ENCODE peak calls at places on chromosomes 3 and 15, in seven cellular contexts. Y is Calu3; J is endothelial cell; R is Panc1; U is activated CD8-positive, alpha-beta T cell treated with anti-CD3 and anti-CD28 coated beads for 36 hours; O is DND-41; L is kidney epithelial cell. A is an unnamed sample.

GRCh38 chr3:185365281-185366211 is 2.6 kb downstream of the MAP3K13 start:
- DNase-seq in U (no peak), R (no peak), L (no peak), Y (peak; percentile 79), O (no peak), J (no peak), A (no peak)

GRCh38 chr15:90031231-90031791 is 30.2 kb downstream of the ZNF710 start:
- DNase-seq in J (no peak), R (no peak), Y (no peak), O (peak; percentile 52), U (peak; percentile 37), L (no peak), A (peak; percentile 75)

GRCh38 chr15:57931570-57931969 is 133.9 kb downstream of the ALDH1A2 start:
- DNase-seq in Y (no peak), R (no peak), O (no peak), L (no peak), J (no peak), U (no peak), A (no peak)

GRCh38 chr3:12730511-12731234 is 28.4 kb downstream of the TMEM40 start:
- DNase-seq in L (no peak), O (no peak), J (no peak), Y (no peak), R (no peak), U (no peak), A (no peak)

GRCh38 chr15:65286069-65286703 is 497 bp downstream of the PARP16 start:
- DNase-seq in R (no peak), U (peak; percentile 45), L (no peak), Y (no peak), J (peak; percentile 43), O (peak; percentile 22), A (no peak)

GRCh38 chr3:113354307-113354706 is 87.0 kb downstream of the CFAP44 start:
- DNase-seq in J (no peak), R (no peak), L (no peak), Y (peak; percentile 5), U (no peak), O (no peak), A (no peak)

GRCh38 chr15:42092666-42093445 is 1.5 kb downstream of the PLA2G4D start:
- DNase-seq in J (no peak), O (no peak), R (no peak), Y (no peak), U (no peak), L (no peak), A (no peak)

GRCh38 chr15:88382482-88382983 is 84.7 kb downstream of the MRPL46 start:
- DNase-seq in L (peak; percentile 31), R (no peak), J (no peak), Y (no peak), O (no peak), U (no peak), A (no peak)

GRCh38 chr3:17355591-17355990 is 386.8 kb downstream of the TBC1D5 start:
- DNase-seq in L (no peak), Y (no peak), R (no peak), O (no peak), U (no peak), J (no peak), A (no peak)

GRCh38 chr3:143348486-143349327 is 229.1 kb downstream of the CHST2 start:
- DNase-seq in R (no peak), L (no peak), J (no peak), U (no peak), O (peak; percentile 58), Y (no peak), A (peak; percentile 39)

GRCh38 chr15:49438970-49439631 is 16.1 kb downstream of the FGF7 start:
- DNase-seq in R (no peak), U (no peak), O (no peak), Y (no peak), L (no peak), J (peak; percentile 5), A (peak; percentile 4)

GRCh38 chr3:29475854-29476253 is 195.0 kb downstream of the RBMS3 start:
- DNase-seq in R (no peak), J (no peak), L (no peak), U (no peak), O (no peak), Y (no peak), A (no peak)

GRCh38 chr15:78322724-78323395 is 17.3 kb upstream of the CRABP1 start:
- DNase-seq in O (no peak), U (no peak), J (no peak), Y (no peak), L (no peak), R (no peak), A (no peak)

GRCh38 chr15:101618056-101618455 is 34.1 kb downstream of the TM2D3 start:
- DNase-seq in R (no peak), O (no peak), J (no peak), L (no peak), U (no peak), Y (no peak), A (no peak)

GRCh38 chr3:30124435-30125390 is 481.7 kb upstream of the TGFBR2 start:
- DNase-seq in R (no peak), U (no peak), J (no peak), Y (no peak), O (no peak), L (peak; percentile 48), A (no peak)

GRCh38 chr15:57312323-57313133 is 63.8 kb upstream of the CGNL1 start:
- DNase-seq in J (no peak), L (no peak), R (no peak), U (no peak), Y (no peak), O (no peak), A (no peak)

DNA sequence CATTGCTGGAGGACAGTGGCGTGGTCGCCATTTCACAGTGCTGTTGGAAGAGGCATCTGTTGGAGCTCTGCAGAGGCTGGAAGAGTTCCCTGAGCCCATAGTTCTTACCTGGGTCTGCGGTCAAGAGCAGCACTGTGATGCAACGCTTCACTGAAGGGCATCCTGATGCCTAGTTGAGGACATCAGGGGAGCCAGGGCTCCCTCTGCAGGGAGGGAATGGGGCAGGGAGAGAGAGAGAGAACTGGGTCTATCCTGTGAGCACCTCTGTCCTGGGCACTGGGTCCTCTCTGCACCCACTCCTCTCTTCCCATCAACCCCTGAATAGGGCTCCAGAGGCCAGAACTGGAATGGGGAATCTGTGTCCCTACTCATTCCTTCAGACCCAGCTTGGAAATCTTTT is 23.9 kb upstream of the MOBP start:
- DNase-seq in L (no peak), O (no peak), U (no peak), Y (peak; percentile 9), R (no peak), J (no peak), A (no peak)
- TF ChIP-seq CTCF in L (peak; percentile 35), O (peak; percentile 24), U (no peak), Y (no peak), R (peak; percentile 29), J (no peak), A (no peak)

GRCh38 chr15:73968461-73968860 is 23.6 kb downstream of the STOML1 start:
- DNase-seq in L (no peak), Y (no peak), O (no peak), R (no peak), J (no peak), U (no peak), A (no peak)
- TF ChIP-seq CTCF in L (no peak), Y (no peak), O (no peak), R (no peak), J (no peak), U (no peak), A (no peak)

DNA sequence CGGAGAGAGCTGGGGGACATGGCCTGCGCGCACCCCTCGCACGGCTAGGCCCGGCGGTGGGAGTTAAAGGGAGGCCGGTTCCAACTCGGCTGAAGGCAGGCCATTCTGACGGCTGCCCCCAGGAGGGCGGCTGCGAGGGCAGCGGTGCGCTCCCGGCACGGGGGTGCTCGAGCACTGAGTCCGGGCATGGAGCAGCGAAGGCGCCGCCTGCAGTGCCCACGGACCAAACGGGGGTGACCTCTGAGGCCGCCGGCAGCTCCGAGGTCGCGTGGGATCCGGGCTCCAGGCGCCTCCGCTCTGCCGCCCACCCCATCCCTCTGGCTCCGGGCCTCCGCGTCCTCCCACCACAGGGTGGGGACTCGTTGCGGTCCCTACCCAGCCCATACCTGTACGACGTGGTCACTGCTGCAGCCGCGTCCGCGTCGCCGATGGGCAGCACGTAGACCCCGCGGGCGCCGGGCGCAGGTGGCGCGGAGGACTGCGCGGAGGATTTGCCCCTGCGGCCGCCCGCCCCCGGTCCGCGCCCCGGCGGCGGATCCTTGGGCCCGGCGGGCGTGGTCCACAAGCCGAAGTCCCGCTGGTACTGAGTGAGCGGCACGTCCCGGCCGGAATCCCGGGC is 507 bp downstream of the MAP6D1 start:
- DNase-seq in O (no peak), L (no peak), R (no peak), U (peak; percentile 45), Y (peak; percentile 45), J (no peak), A (peak; percentile 63)
- TF ChIP-seq CTCF in O (no peak), L (no peak), R (no peak), U (no peak), Y (no peak), J (no peak), A (no peak)

GRCh38 chr3:71512544-71512943 is 71.0 kb downstream of the FOXP1 start:
- DNase-seq in O (no peak), R (no peak), U (no peak), J (no peak), L (no peak), Y (no peak), A (no peak)

GRCh38 chr3:71510485-71510884 is 73.0 kb downstream of the FOXP1 start:
- DNase-seq in U (no peak), L (no peak), O (no peak), R (no peak), Y (no peak), J (no peak), A (no peak)

GRCh38 chr3:71512000-71512399 is 71.5 kb downstream of the FOXP1 start:
- DNase-seq in O (peak; percentile 11), J (no peak), R (no peak), L (no peak), U (peak; percentile 52), Y (no peak), A (peak; percentile 28)

GRCh38 chr3:71511037-71511436 is 72.5 kb downstream of the FOXP1 start:
- DNase-seq in Y (no peak), L (no peak), O (no peak), U (no peak), J (no peak), R (no peak), A (no peak)

DNA sequence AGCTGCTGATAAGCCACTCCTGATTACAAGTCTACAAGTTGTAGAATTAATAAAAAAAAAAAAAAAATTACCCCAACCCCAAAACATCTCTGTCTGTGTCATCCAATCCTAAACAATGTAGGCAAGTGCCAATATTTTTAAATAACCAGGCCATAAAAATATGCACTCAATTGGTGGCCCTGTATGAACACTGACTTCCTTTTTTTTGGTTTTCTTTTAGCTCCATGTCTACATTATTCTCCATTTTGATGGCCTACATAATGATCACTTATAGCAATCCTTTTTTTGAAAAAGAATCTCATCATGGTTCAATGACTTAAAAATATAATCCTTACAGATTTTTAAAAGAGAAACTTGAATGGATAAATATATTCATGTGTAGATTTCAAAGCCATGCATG is 72.1 kb downstream of the FOXP1 start:
- DNase-seq in R (no peak), U (no peak), J (no peak), O (no peak), L (no peak), Y (no peak), A (no peak)
- TF ChIP-seq CTCF in R (no peak), U (no peak), J (no peak), O (no peak), L (no peak), Y (no peak), A (no peak)

DNA sequence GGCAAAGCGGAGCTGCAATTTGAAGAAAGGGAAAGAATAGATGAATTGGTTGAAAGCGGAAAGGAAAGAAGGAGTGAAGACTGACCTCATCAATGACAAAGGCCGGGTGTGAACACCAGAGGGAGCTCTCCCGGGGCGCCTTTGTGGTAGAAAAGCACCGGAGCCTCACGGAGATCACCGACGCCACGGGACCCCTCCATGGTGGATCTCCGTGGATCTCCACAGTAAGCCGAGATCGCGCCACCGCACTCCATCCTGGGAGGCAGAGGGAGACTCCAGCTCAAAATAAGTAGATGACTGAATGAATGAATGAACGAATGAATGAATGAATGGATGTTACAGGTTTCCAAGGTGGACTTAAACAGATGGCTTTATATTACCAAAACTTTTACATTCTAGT is 25.0 kb downstream of the GPR160 start:
- DNase-seq in R (no peak), Y (no peak), U (peak; percentile 13), O (no peak), L (no peak), J (no peak), A (no peak)
- TF ChIP-seq CTCF in R (peak; percentile 46), Y (no peak), U (peak; percentile 23), O (peak; percentile 44), L (no peak), J (no peak), A (no peak)

A was measured in GM20000.